ENCODE peak calls at places on chromosomes 6 and 20, in nine cellular contexts. H, M, N, T, P, U, I, L and O are unnamed samples.

GRCh38 chr6:111957623-111958315 is 84.5 kb upstream of the FYN start:
- DNase-seq in N (peak), I (no peak), H (peak), T (no peak), U (peak), P (no peak), L (no peak), M (peak), O (no peak)

GRCh38 chr20:5557123-5557522 is 193.1 kb upstream of the SHLD1 start:
- DNase-seq in M (peak), T (peak), N (no peak), H (peak), U (peak), L (peak), P (peak), I (no peak), O (no peak)

GRCh38 chr6:2237001-2237400 is 8.4 kb downstream of the GMDS start:
- DNase-seq in U (peak), L (no peak), I (no peak), P (no peak), M (no peak), T (no peak), N (no peak), H (no peak), O (no peak)

GRCh38 chr6:17280552-17281090 is 540 bp upstream of the RBM24 start:
- DNase-seq in T (no peak), P (no peak), L (peak), I (no peak), M (peak), H (peak), U (no peak), N (no peak), O (no peak)

GRCh38 chr20:10217517-10218410 is 866 bp upstream of the SNAP25 start:
- DNase-seq in H (peak), T (no peak), M (peak), N (peak), L (peak), I (no peak), P (peak), U (peak), O (peak)

GRCh38 chr20:62726716-62727583 is 18.3 kb downstream of the NTSR1 start:
- DNase-seq in I (no peak), N (no peak), H (peak), L (no peak), U (no peak), P (no peak), T (no peak), M (no peak), O (no peak)

GRCh38 chr6:49551866-49552129 is 1.3 kb downstream of the C6orf141 start:
- DNase-seq in I (no peak), U (no peak), M (no peak), L (no peak), N (no peak), P (no peak), H (no peak), T (peak), O (no peak)

GRCh38 chr20:34525709-34526416 is 9.6 kb downstream of the DYNLRB1 start:
- DNase-seq in L (no peak), M (no peak), T (no peak), P (peak), U (peak), H (no peak), I (no peak), N (no peak), O (no peak)

GRCh38 chr6:144334150-144334708 is 49.1 kb downstream of the UTRN start:
- DNase-seq in H (no peak), U (no peak), M (no peak), T (peak), L (no peak), P (no peak), N (peak), I (peak), O (no peak)

GRCh38 chr20:59938696-59939051 is 1.4 kb downstream of the PPP1R3D start:
- DNase-seq in M (no peak), P (no peak), U (peak), I (no peak), L (no peak), N (no peak), H (no peak), T (no peak), O (peak)

GRCh38 chr6:137724495-137725211 is 142.4 kb upstream of the TNFAIP3 start:
- DNase-seq in T (no peak), M (no peak), H (no peak), P (no peak), U (no peak), L (no peak), I (no peak), N (no peak), O (no peak)

GRCh38 chr20:45798935-45799642 is 7.3 kb downstream of the DNTTIP1 start:
- DNase-seq in I (no peak), M (peak), U (peak), H (peak), L (peak), N (peak), P (peak), T (peak), O (no peak)

GRCh38 chr20:13089950-13090469 is 81.2 kb downstream of the SPTLC3 start:
- DNase-seq in L (no peak), U (no peak), P (no peak), T (no peak), I (no peak), M (no peak), H (no peak), N (no peak), O (no peak)

GRCh38 chr6:34486106-34486740 is 20.3 kb downstream of the PACSIN1 start:
- DNase-seq in U (no peak), N (no peak), L (no peak), P (no peak), T (peak), I (no peak), M (no peak), H (no peak), O (no peak)

GRCh38 chr6:5838656-5839396 is 167.9 kb downstream of the NRN1 start:
- DNase-seq in T (no peak), M (no peak), I (no peak), P (no peak), H (no peak), N (no peak), U (no peak), L (no peak), O (no peak)

GRCh38 chr6:38583523-38583922 is 56.2 kb downstream of the BTBD9 start:
- DNase-seq in U (no peak), N (no peak), I (no peak), T (no peak), L (no peak), H (no peak), P (no peak), M (no peak), O (no peak)

GRCh38 chr20:61699184-61700066 is 366.3 kb downstream of the TAF4 start:
- DNase-seq in N (no peak), L (no peak), P (no peak), U (no peak), M (peak), T (no peak), H (no peak), I (no peak), O (no peak)

GRCh38 chr20:41177636-41178035 is 40.3 kb downstream of the PLCG1 start:
- DNase-seq in M (no peak), I (no peak), H (no peak), N (no peak), P (peak), U (peak), T (no peak), L (no peak), O (peak)

GRCh38 chr6:88376759-88377387 is 210.7 kb upstream of the CNR1 start:
- DNase-seq in U (peak), M (no peak), I (no peak), N (no peak), T (no peak), H (no peak), L (no peak), P (no peak), O (no peak)

GRCh38 chr6:39432311-39433025 is 110.0 kb upstream of the KCNK16 start:
- DNase-seq in N (no peak), M (no peak), P (no peak), U (no peak), T (no peak), H (no peak), L (no peak), I (no peak), O (no peak)

GRCh38 chr6:165659945-165660862 is 2.8 kb downstream of the PDE10A start:
- DNase-seq in M (peak), H (peak), T (no peak), I (no peak), P (peak), N (no peak), L (no peak), U (peak), O (no peak)

GRCh38 chr6:96812077-96812703 is 25.1 kb downstream of the GPR63 start:
- DNase-seq in I (no peak), M (no peak), H (no peak), L (no peak), N (no peak), P (no peak), T (no peak), U (peak), O (no peak)

GRCh38 chr6:112289039-112289566 is 34.7 kb upstream of the LAMA4 start:
- DNase-seq in T (no peak), I (no peak), H (no peak), M (peak), U (peak), N (no peak), P (no peak), L (no peak), O (no peak)